ENCODE peak calls at places on chromosome 10, in nine cellular contexts. I is nephron progenitor cell; O is MG63; D is stimulated activated naive CD4-positive, alpha-beta T cell; P is lung; G is GM04503; S is GM12865; T is choroid plexus epithelial cell; L is occipital lobe. N is an unnamed sample.

GRCh38 chr10:124168991-124169826 is 75.8 kb upstream of the CHST15 start:
- DNase-seq in S (no peak), D (no peak), P (no peak), T (no peak), O (no peak), G (no peak), I (no peak), L (no peak), N (no peak)

GRCh38 chr10:48762104-48763042 is 77.7 kb downstream of the WDFY4 start:
- DNase-seq in G (no peak), L (no peak), P (no peak), D (no peak), I (no peak), T (no peak), O (no peak), S (no peak), N (no peak)

GRCh38 chr10:124290095-124290795 is 128.5 kb downstream of the OAT start:
- DNase-seq in S (peak; percentile 84), I (no peak), O (no peak), L (no peak), G (no peak), P (no peak), T (peak; percentile 67), D (no peak), N (no peak)

GRCh38 chr10:131694168-131694962 is 206.4 kb upstream of the PPP2R2D start:
- DNase-seq in P (no peak), O (no peak), L (no peak), S (no peak), G (no peak), T (no peak), D (no peak), I (no peak), N (no peak)

GRCh38 chr10:133127291-133128125 is 32.5 kb upstream of the KNDC1 start:
- DNase-seq in L (no peak), D (no peak), S (no peak), P (no peak), O (peak; percentile 34), I (peak; percentile 65), T (no peak), G (no peak), N (peak; percentile 28)

GRCh38 chr10:96400465-96400864 is 41.7 kb upstream of the OPALIN start:
- DNase-seq in I (no peak), G (no peak), L (peak; percentile 55), O (no peak), T (no peak), D (no peak), P (no peak), S (no peak), N (no peak)

GRCh38 chr10:22002531-22003110 is 909 bp downstream of the DNAJC1 start:
- DNase-seq in D (peak; percentile 1), O (no peak), G (no peak), T (peak; percentile 77), I (no peak), L (peak; percentile 34), S (peak; percentile 43), P (no peak), N (no peak)

GRCh38 chr10:114172776-114173555 is 1.0 kb downstream of the CCDC186 start:
- DNase-seq in P (no peak), O (no peak), L (no peak), G (no peak), T (peak; percentile 7), I (no peak), S (no peak), D (no peak), N (no peak)

GRCh38 chr10:102231357-102232318 is 5.5 kb downstream of the ELOVL3 start:
- DNase-seq in T (no peak), G (no peak), L (no peak), P (peak; percentile 49), O (peak; percentile 39), I (peak; percentile 60), S (peak; percentile 54), D (peak; percentile 58), N (peak; percentile 64)

GRCh38 chr10:116720241-116721047 is 21.9 kb downstream of the HSPA12A start:
- DNase-seq in T (no peak), L (no peak), I (peak; percentile 26), D (no peak), P (no peak), S (no peak), O (no peak), G (no peak), N (no peak)

GRCh38 chr10:130455791-130456190 is 319.6 kb downstream of the GLRX3 start:
- DNase-seq in S (no peak), D (no peak), L (no peak), P (no peak), O (no peak), I (no peak), G (no peak), T (no peak), N (no peak)

GRCh38 chr10:86703176-86703575 is 34.9 kb downstream of the LDB3 start:
- DNase-seq in G (no peak), P (no peak), D (no peak), S (no peak), T (no peak), O (no peak), I (no peak), L (no peak), N (no peak)

GRCh38 chr10:88892223-88892967 is 12.3 kb downstream of the STAMBPL1 start:
- DNase-seq in L (no peak), S (no peak), O (peak; percentile 32), P (no peak), G (no peak), T (peak; percentile 75), D (no peak), I (no peak), N (no peak)

GRCh38 chr10:80511984-80512634 is 25.6 kb upstream of the SH2D4B start:
- DNase-seq in S (no peak), O (no peak), G (no peak), L (no peak), I (no peak), D (no peak), T (no peak), P (no peak), N (no peak)

GRCh38 chr10:105691811-105692210 is 1050.7 kb downstream of the SORCS3 start:
- DNase-seq in I (peak; percentile 22), O (no peak), T (peak; percentile 0), G (no peak), L (no peak), S (peak; percentile 30), D (no peak), P (no peak), N (no peak)

N was measured in T follicular helper cell.